ENCODE peak calls at places on chromosomes 11 and 22, in four cellular contexts. R is OCI-LY7, T is WERI-Rb-1, K is pancreas. P is an unnamed sample.

GRCh38 chr11:126917531-126918204 is 82.9 kb downstream of the KIRREL3 start:
- DNase-seq in T (no peak), R (no peak), K (no peak), P (no peak)

GRCh38 chr11:2376751-2377451 is at the start of gene CD81:
- DNase-seq in T (peak; percentile 26), R (peak; percentile 63), K (peak; percentile 71), P (no peak)

GRCh38 chr11:36557991-36558390 is 9.8 kb upstream of the RAG1 start:
- DNase-seq in K (no peak), T (no peak), R (no peak), P (no peak)

GRCh38 chr22:43925433-43926348 is 2.1 kb downstream of the PNPLA3 start:
- DNase-seq in T (peak; percentile 92), K (no peak), R (no peak), P (no peak)

GRCh38 chr11:85076535-85077330 is 550.4 kb downstream of the DLG2 start:
- DNase-seq in R (no peak), T (no peak), K (no peak), P (no peak)

GRCh38 chr11:125293596-125293995 is 129.0 kb downstream of the PKNOX2 start:
- DNase-seq in T (no peak), R (no peak), K (no peak), P (no peak)

GRCh38 chr11:113474362-113475159 is 637 bp downstream of the DRD2 start:
- DNase-seq in T (peak; percentile 46), R (peak; percentile 14), K (peak; percentile 79), P (no peak)

GRCh38 chr22:23205330-23205729 is 25.0 kb downstream of the BCR start:
- DNase-seq in T (no peak), R (no peak), K (no peak), P (no peak)

GRCh38 chr11:86138958-86139357 is 70.1 kb upstream of the PICALM start:
- DNase-seq in K (no peak), T (no peak), R (peak; percentile 10), P (no peak)

GRCh38 chr11:106552694-106553203 is 465.5 kb downstream of the GUCY1A2 start:
- DNase-seq in T (no peak), R (no peak), K (no peak), P (no peak)

GRCh38 chr11:83970061-83970671 is 684.0 kb upstream of the CCDC90B start:
- DNase-seq in T (no peak), R (no peak), K (no peak), P (no peak)

GRCh38 chr11:18313985-18314763 is 7.8 kb downstream of the HPS5 start:
- DNase-seq in T (peak; percentile 22), R (no peak), K (peak; percentile 23), P (no peak)

GRCh38 chr22:46546466-46547178 is 9.2 kb upstream of the CELSR1 start:
- DNase-seq in K (peak; percentile 63), R (no peak), T (no peak), P (no peak)

GRCh38 chr22:32572741-32573140 is 98.1 kb downstream of the FBXO7 start:
- DNase-seq in K (no peak), T (no peak), R (no peak), P (peak; percentile 60)

GRCh38 chr11:36333897-36334296 is 37.8 kb downstream of the PRR5L start:
- DNase-seq in R (peak; percentile 61), T (no peak), K (no peak), P (no peak)

GRCh38 chr11:111798279-111798678 is 32.1 kb upstream of the PPP2R1B start:
- DNase-seq in T (no peak), K (no peak), R (no peak), P (no peak)

GRCh38 chr11:123977731-123978347 is at the start of gene OR10S1:
- DNase-seq in T (no peak), R (no peak), K (no peak), P (no peak)

GRCh38 chr22:47379037-47379436 is 616.6 kb downstream of the TBC1D22A start:
- DNase-seq in T (peak; percentile 2), R (no peak), K (no peak), P (no peak)

GRCh38 chr22:23110922-23111527 is 30.8 kb downstream of the RSPH14 start:
- DNase-seq in K (no peak), T (peak; percentile 41), R (no peak), P (no peak)

GRCh38 chr11:134207538-134208239 is 16.1 kb downstream of the NCAPD3 start:
- DNase-seq in T (peak; percentile 63), K (peak; percentile 27), R (peak; percentile 46), P (no peak)

GRCh38 chr11:82191690-82192089 is 542.0 kb downstream of the FAM181B start:
- DNase-seq in R (no peak), T (peak; percentile 84), K (peak; percentile 11), P (no peak)

GRCh38 chr22:32649515-32650200 is 151.8 kb upstream of the TIMP3 start:
- DNase-seq in T (no peak), K (no peak), R (no peak), P (no peak)

GRCh38 chr11:73469401-73469800 is 93.2 kb downstream of the RELT start:
- DNase-seq in T (no peak), R (no peak), K (no peak), P (no peak)

GRCh38 chr22:22877523-22878210 is 9.9 kb upstream of the IGLL5 start:
- DNase-seq in R (peak; percentile 75), K (peak; percentile 51), T (peak; percentile 74), P (peak; percentile 70)

GRCh38 chr11:36581536-36581935 is 12.8 kb upstream of the IFTAP start:
- DNase-seq in R (no peak), K (no peak), T (no peak), P (no peak)

GRCh38 chr11:1460396-1460795 is 26.2 kb downstream of the MOB2 start:
- DNase-seq in R (no peak), T (no peak), K (no peak), P (peak; percentile 96)

GRCh38 chr11:76636826-76637460 is 33.6 kb downstream of the LRRC32 start:
- DNase-seq in R (no peak), K (no peak), T (no peak), P (no peak)

GRCh38 chr11:976431-977160 is 50.9 kb downstream of the AP2A2 start:
- DNase-seq in R (no peak), T (no peak), K (no peak), P (no peak)

GRCh38 chr22:37253164-37253660 is 9.1 kb upstream of the RAC2 start:
- DNase-seq in R (no peak), K (no peak), T (peak; percentile 5), P (no peak)

GRCh38 chr11:12189543-12190235 is 79.3 kb downstream of the MICAL2 start:
- DNase-seq in K (no peak), R (no peak), T (no peak), P (peak; percentile 73)

GRCh38 chr11:61601512-61601911 is 20.6 kb upstream of the SYT7 start:
- DNase-seq in T (no peak), R (no peak), K (no peak), P (no peak)

GRCh38 chr22:49514656-49515055 is 313.0 kb downstream of the BRD1 start:
- DNase-seq in R (no peak), T (no peak), K (no peak), P (no peak)
- H3K27ac ChIP-seq in R (no peak overlapping the region), T (no peak overlapping the region), K (no peak overlapping the region), P (no peak overlapping the region)

DNA sequence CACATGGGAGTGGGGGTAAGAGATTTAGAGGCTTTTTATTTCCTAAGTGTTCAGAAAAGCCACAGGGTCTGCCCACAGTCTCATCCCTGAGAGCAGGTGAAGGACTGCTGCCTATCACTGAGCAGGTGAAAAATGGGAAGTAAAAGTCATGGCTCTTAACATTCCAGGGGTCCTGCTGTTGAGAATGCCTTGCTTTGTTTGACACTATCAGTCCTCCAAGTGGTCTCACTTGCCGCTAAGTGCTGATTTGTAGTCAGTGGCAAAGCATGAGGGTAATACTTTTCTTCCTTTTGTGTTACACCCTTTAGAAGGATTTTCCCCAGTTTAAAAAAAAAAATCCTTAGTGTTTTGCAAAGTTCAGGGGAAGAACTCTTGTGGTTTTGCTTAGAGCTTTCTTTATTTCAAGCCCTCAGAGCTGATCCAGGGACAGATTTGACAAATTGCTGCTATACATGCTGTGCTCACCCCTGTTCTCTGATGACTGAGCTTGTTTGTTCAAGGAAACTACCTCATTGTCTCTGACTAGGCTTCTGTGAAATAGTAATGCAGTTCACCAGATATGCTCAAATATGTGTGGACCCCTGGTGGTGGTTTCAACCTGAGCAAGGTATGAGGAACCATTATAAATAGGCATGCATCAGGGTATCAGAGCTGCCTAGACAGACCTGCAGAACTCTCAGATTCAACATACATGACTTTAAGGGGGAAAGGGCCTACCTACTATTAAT is 141.0 kb downstream of the ARHGAP42 start:
- DNase-seq in T (peak; percentile 47), R (peak; percentile 1), K (no peak), P (no peak)
- TF ChIP-seq CTCF in T (peak; percentile 41), R (no peak), K (no peak), P (no peak)

DNA sequence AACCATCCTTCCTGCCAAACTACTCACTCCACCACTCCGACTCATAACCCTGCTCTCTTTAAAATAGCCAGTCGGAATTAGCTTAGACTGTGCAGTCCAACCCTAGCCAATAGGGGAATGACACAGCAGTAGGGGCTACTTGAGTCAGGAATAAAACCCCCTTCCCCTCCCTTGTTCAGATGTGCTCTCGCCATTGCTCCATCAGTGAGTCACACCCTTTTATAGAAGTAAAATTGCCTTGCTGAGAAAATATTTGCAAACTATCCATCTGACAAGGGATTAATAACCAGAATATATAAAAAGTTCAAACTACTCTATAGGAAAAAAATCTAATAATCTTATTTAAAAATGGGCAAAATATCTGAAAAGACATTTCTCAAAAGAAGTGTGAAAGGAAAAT is 26.2 kb downstream of the DMC1 start:
- DNase-seq in R (peak; percentile 11), T (no peak), K (no peak), P (no peak)
- H3K4me3 ChIP-seq in R (no peak overlapping the region), T (no peak overlapping the region), K (no peak overlapping the region), P (no peak overlapping the region)

GRCh38 chr11:64253481-64253880 is 2.2 kb downstream of the PLCB3 start:
- DNase-seq in T (no peak), K (no peak), R (no peak), P (no peak)

GRCh38 chr11:64254326-64254725 is 3.0 kb downstream of the PLCB3 start:
- DNase-seq in K (no peak), T (no peak), R (no peak), P (no peak)

GRCh38 chr11:64253043-64253442 is 1.7 kb downstream of the PLCB3 start:
- DNase-seq in R (no peak), K (no peak), T (no peak), P (no peak)

GRCh38 chr11:64256300-64256699 is 5.0 kb downstream of the PLCB3 start:
- DNase-seq in T (no peak), K (peak; percentile 35), R (no peak), P (no peak)

DNA sequence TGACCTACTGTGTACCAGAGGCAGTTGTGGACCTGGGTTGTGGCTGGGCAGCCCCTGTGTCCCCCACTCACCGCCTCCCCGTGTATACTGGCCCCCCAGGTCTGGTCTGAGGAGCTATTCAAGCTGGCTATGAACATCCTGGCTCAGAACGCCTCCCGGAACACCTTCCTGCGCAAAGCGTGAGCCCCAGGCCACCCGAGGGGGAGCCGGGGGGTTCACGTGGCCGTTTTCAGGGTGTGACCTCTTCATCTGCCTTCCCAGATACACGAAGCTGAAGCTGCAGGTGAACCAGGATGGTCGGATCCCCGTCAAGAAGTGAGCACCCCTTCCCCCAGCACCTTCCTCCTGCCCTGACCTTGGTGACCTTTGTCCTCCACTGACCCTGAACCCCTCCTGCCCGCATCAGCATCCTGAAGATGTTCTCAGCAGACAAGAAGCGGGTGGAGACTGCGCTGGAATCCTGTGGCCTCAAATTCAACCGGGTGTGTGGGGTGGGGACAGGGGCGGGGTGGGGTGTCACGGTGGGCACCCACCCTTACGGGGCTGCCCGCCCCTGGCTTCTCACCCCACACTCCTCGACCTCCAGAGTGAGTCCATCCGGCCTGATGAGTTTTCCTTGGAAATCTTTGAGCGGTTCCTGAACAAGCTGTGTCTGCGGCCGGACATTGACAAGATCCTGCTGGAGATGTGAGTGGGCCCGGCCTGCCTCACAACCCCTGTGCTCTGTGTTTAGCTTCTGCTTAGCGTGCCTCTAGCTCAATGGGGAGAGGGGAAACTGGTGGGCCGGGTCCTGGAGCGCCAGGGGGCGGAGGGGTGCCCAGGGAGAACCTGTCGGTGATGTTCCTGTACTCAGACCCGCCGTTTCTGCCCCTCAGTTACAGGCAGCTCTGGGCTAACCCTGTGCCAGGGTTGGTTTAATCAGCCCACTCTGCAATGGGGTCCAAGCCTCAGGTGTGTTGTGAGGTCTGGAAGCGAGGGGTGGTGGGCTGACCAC is 4.1 kb downstream of the PLCB3 start:
- DNase-seq in T (no peak), K (no peak), R (no peak), P (no peak)
- H3K27ac ChIP-seq in T (peak overlapping the region; percentile 33), K (no peak overlapping the region), R (no peak overlapping the region), P (no peak overlapping the region)

P was measured in coronary artery.